ENCODE peak calls at places on chromosomes 16 and 17, in nine cellular contexts. One of them, this sample, is unnamed.

GRCh38 chr17:65198653-65199382 is 61.6 kb downstream of the RGS9 start:
- DNase-seq in progenitor cell of endocrine pancreas: no peak
- DNase-seq in GM13977: peak; percentile 74
- DNase-seq in IMR-90: peak; percentile 69
- DNase-seq in cardiac muscle cell: peak; percentile 75
- DNase-seq in OCI-LY7: peak; percentile 81
- DNase-seq in upper lobe of right lung: no peak
- DNase-seq in activated B cell treated with CpG ODN at 0.5 μM for 24 hours: no peak
- DNase-seq in GM10248: peak; percentile 80
- DNase-seq in this sample: peak; percentile 78

GRCh38 chr17:57866319-57866718 is 16.5 kb upstream of the MRPS23 start:
- DNase-seq in activated B cell treated with CpG ODN at 0.5 μM for 24 hours: no peak
- DNase-seq in upper lobe of right lung: no peak
- DNase-seq in cardiac muscle cell: no peak
- DNase-seq in GM13977: no peak
- DNase-seq in OCI-LY7: no peak
- DNase-seq in IMR-90: no peak
- DNase-seq in GM10248: no peak
- DNase-seq in progenitor cell of endocrine pancreas: no peak
- DNase-seq in this sample: no peak

GRCh38 chr17:19791918-19792317 is 43.8 kb upstream of the ALDH3A1 start:
- DNase-seq in progenitor cell of endocrine pancreas: no peak
- DNase-seq in upper lobe of right lung: no peak
- DNase-seq in cardiac muscle cell: no peak
- DNase-seq in activated B cell treated with CpG ODN at 0.5 μM for 24 hours: no peak
- DNase-seq in OCI-LY7: no peak
- DNase-seq in GM10248: no peak
- DNase-seq in IMR-90: no peak
- DNase-seq in GM13977: no peak
- DNase-seq in this sample: no peak

GRCh38 chr17:8079291-8080207 is 8.0 kb downstream of the ALOX12B start:
- DNase-seq in GM10248: peak; percentile 92
- DNase-seq in GM13977: peak; percentile 95
- DNase-seq in cardiac muscle cell: peak; percentile 54
- DNase-seq in progenitor cell of endocrine pancreas: peak; percentile 68
- DNase-seq in OCI-LY7: peak; percentile 90
- DNase-seq in upper lobe of right lung: peak; percentile 87
- DNase-seq in activated B cell treated with CpG ODN at 0.5 μM for 24 hours: peak; percentile 82
- DNase-seq in IMR-90: peak; percentile 33
- DNase-seq in this sample: peak; percentile 54

GRCh38 chr17:47253541-47254402 is at the start of gene ITGB3:
- DNase-seq in progenitor cell of endocrine pancreas: peak; percentile 65
- DNase-seq in IMR-90: peak; percentile 67
- DNase-seq in GM13977: peak; percentile 88
- DNase-seq in cardiac muscle cell: peak; percentile 86
- DNase-seq in GM10248: peak; percentile 85
- DNase-seq in activated B cell treated with CpG ODN at 0.5 μM for 24 hours: peak; percentile 78
- DNase-seq in OCI-LY7: peak; percentile 81
- DNase-seq in upper lobe of right lung: peak; percentile 86
- DNase-seq in this sample: peak; percentile 82

GRCh38 chr16:21233521-21234150 is at the start of gene ANKS4B:
- DNase-seq in GM13977: no peak
- DNase-seq in upper lobe of right lung: no peak
- DNase-seq in IMR-90: no peak
- DNase-seq in activated B cell treated with CpG ODN at 0.5 μM for 24 hours: no peak
- DNase-seq in cardiac muscle cell: no peak
- DNase-seq in progenitor cell of endocrine pancreas: no peak
- DNase-seq in GM10248: no peak
- DNase-seq in OCI-LY7: no peak
- DNase-seq in this sample: no peak

GRCh38 chr17:34424814-34425490 is 61.9 kb upstream of the CCL1 start:
- DNase-seq in cardiac muscle cell: no peak
- DNase-seq in GM10248: no peak
- DNase-seq in activated B cell treated with CpG ODN at 0.5 μM for 24 hours: no peak
- DNase-seq in OCI-LY7: peak; percentile 24
- DNase-seq in progenitor cell of endocrine pancreas: no peak
- DNase-seq in upper lobe of right lung: no peak
- DNase-seq in GM13977: no peak
- DNase-seq in IMR-90: no peak
- DNase-seq in this sample: no peak

GRCh38 chr17:50501054-50501453 is 7.2 kb upstream of the MYCBPAP start:
- DNase-seq in GM10248: no peak
- DNase-seq in activated B cell treated with CpG ODN at 0.5 μM for 24 hours: no peak
- DNase-seq in cardiac muscle cell: peak; percentile 31
- DNase-seq in upper lobe of right lung: no peak
- DNase-seq in progenitor cell of endocrine pancreas: no peak
- DNase-seq in GM13977: no peak
- DNase-seq in OCI-LY7: peak; percentile 37
- DNase-seq in IMR-90: no peak
- DNase-seq in this sample: peak; percentile 43

GRCh38 chr17:56638536-56639177 is 45.2 kb downstream of the NOG start:
- DNase-seq in progenitor cell of endocrine pancreas: no peak
- DNase-seq in IMR-90: no peak
- DNase-seq in GM10248: no peak
- DNase-seq in upper lobe of right lung: no peak
- DNase-seq in cardiac muscle cell: no peak
- DNase-seq in activated B cell treated with CpG ODN at 0.5 μM for 24 hours: no peak
- DNase-seq in GM13977: no peak
- DNase-seq in OCI-LY7: no peak
- DNase-seq in this sample: no peak

GRCh38 chr16:2987854-2988253 is 7.6 kb upstream of the PKMYT1 start:
- DNase-seq in GM10248: no peak
- DNase-seq in activated B cell treated with CpG ODN at 0.5 μM for 24 hours: no peak
- DNase-seq in OCI-LY7: no peak
- DNase-seq in upper lobe of right lung: no peak
- DNase-seq in cardiac muscle cell: no peak
- DNase-seq in GM13977: no peak
- DNase-seq in progenitor cell of endocrine pancreas: no peak
- DNase-seq in IMR-90: no peak
- DNase-seq in this sample: no peak

GRCh38 chr16:62576636-62577035 is 540.4 kb upstream of the CDH8 start:
- DNase-seq in progenitor cell of endocrine pancreas: no peak
- DNase-seq in cardiac muscle cell: no peak
- DNase-seq in OCI-LY7: no peak
- DNase-seq in GM10248: no peak
- DNase-seq in GM13977: no peak
- DNase-seq in activated B cell treated with CpG ODN at 0.5 μM for 24 hours: no peak
- DNase-seq in IMR-90: no peak
- DNase-seq in upper lobe of right lung: no peak
- DNase-seq in this sample: no peak

GRCh38 chr17:69327060-69327831 is at the start of gene ABCA5:
- DNase-seq in IMR-90: peak; percentile 79
- DNase-seq in upper lobe of right lung: peak; percentile 94
- DNase-seq in OCI-LY7: peak; percentile 98
- DNase-seq in progenitor cell of endocrine pancreas: peak; percentile 87
- DNase-seq in GM10248: peak; percentile 95
- DNase-seq in cardiac muscle cell: peak; percentile 95
- DNase-seq in activated B cell treated with CpG ODN at 0.5 μM for 24 hours: peak; percentile 88
- DNase-seq in GM13977: peak; percentile 96
- DNase-seq in this sample: peak; percentile 87

GRCh38 chr16:3074860-3075545 is 9.6 kb downstream of the IL32 start:
- DNase-seq in upper lobe of right lung: no peak
- DNase-seq in GM10248: peak; percentile 65
- DNase-seq in activated B cell treated with CpG ODN at 0.5 μM for 24 hours: peak; percentile 41
- DNase-seq in GM13977: peak; percentile 77
- DNase-seq in progenitor cell of endocrine pancreas: no peak
- DNase-seq in cardiac muscle cell: no peak
- DNase-seq in OCI-LY7: peak; percentile 83
- DNase-seq in IMR-90: no peak
- DNase-seq in this sample: no peak

GRCh38 chr17:37828313-37829124 is 83.7 kb upstream of the HNF1B start:
- DNase-seq in IMR-90: peak; percentile 28
- DNase-seq in progenitor cell of endocrine pancreas: no peak
- DNase-seq in activated B cell treated with CpG ODN at 0.5 μM for 24 hours: no peak
- DNase-seq in GM10248: no peak
- DNase-seq in GM13977: no peak
- DNase-seq in cardiac muscle cell: peak; percentile 4
- DNase-seq in OCI-LY7: no peak
- DNase-seq in upper lobe of right lung: no peak
- DNase-seq in this sample: peak; percentile 36

DNA sequence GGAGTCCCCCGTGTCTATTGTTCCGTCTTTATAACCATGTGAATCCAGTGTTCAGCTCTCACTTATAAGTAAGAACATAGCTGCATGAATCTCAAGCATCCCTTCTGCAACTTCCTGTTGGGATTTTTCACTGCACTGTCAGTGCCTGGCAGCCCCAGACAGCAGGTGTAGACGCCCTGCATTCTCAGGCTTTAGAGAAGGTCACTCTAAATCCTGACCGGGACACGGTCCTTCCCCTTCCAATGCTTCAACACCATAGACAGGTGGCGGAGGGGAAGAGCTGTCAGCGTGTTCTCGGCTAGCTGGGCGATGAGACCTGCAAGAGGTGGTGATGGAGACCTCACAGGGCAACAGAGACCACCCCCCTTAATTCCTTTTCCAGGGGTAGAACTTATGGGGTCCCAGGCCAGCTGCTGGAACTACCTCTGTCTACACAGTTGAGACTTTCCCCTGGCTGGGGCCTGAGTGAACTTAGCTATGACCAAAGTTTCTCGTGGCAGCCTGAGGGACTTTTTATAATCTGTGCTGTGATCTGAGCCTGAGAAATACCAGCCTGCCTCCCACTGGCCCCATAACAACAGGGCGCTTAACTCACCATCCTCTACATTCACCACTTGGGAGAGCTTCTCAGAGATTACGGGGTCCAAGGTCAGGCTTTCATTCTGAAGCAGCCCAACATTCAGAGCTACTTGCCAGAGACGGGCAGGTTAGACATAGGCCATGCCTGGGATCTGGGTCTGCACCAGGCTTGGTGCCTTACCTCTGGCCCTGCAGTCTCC is 143.2 kb upstream of the TNRC6C start:
- DNase-seq in OCI-LY7: no peak
- DNase-seq in GM10248: no peak
- DNase-seq in progenitor cell of endocrine pancreas: no peak
- DNase-seq in upper lobe of right lung: no peak
- DNase-seq in IMR-90: no peak
- DNase-seq in cardiac muscle cell: no peak
- DNase-seq in GM13977: no peak
- DNase-seq in activated B cell treated with CpG ODN at 0.5 μM for 24 hours: no peak
- DNase-seq in this sample: no peak
- TF ChIP-seq CTCF in OCI-LY7: peak; percentile 18
- TF ChIP-seq CTCF in GM10248: no peak
- TF ChIP-seq CTCF in progenitor cell of endocrine pancreas: no peak
- TF ChIP-seq CTCF in upper lobe of right lung: no peak
- TF ChIP-seq CTCF in IMR-90: no peak
- TF ChIP-seq CTCF in cardiac muscle cell: no peak
- TF ChIP-seq CTCF in GM13977: no peak
- TF ChIP-seq CTCF in activated B cell treated with CpG ODN at 0.5 μM for 24 hours: no peak
- TF ChIP-seq CTCF in this sample: no peak

DNA sequence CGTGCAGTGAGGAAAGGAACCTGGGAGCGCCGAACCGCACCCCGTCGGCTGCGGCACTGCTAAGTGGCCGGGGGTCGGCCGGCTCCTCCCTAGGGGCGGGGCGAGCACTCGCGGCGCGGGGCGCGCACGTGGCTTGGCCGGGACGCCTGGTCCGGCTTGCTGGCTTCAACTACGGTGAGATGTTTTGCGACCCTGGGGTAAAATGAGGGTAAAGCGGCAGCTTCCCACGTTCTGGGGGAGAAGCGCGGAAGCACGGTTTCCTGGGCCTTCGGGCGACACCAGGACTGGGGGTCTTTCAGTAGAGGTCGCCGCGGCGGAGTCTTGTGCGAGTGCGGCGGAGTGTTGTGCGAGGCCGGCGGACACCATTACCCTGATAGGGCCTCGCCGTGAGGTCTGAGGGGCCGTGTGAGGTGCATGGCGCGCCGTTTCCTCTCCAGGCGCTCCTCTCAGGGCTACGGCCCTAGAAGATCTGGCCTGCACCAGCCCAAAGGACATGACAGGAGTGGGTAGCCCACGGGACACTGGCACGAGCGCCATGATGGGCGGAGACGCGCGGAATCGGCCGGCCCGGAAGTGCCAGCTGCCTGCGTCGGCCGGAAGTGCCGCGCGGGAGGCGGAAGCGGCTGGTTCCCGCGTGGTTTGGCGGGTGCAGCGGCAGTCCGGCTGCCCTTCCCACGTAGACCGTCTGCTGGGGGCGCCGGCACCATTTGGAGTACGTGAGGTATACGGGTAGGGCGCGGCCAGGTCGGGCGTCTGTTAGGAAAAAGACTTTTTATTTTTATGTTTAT is at the start of gene PIGW:
- DNase-seq in activated B cell treated with CpG ODN at 0.5 μM for 24 hours: peak; percentile 88
- DNase-seq in upper lobe of right lung: peak; percentile 96
- DNase-seq in GM10248: peak; percentile 92
- DNase-seq in OCI-LY7: peak; percentile 94
- DNase-seq in GM13977: peak; percentile 92
- DNase-seq in progenitor cell of endocrine pancreas: peak; percentile 77
- DNase-seq in cardiac muscle cell: peak; percentile 93
- DNase-seq in IMR-90: peak; percentile 85
- DNase-seq in this sample: peak; percentile 92
- TF ChIP-seq CTCF in activated B cell treated with CpG ODN at 0.5 μM for 24 hours: no peak
- TF ChIP-seq CTCF in upper lobe of right lung: no peak
- TF ChIP-seq CTCF in GM10248: peak; percentile 31
- TF ChIP-seq CTCF in OCI-LY7: peak; percentile 39
- TF ChIP-seq CTCF in GM13977: peak; percentile 17
- TF ChIP-seq CTCF in progenitor cell of endocrine pancreas: no peak
- TF ChIP-seq CTCF in cardiac muscle cell: peak; percentile 6
- TF ChIP-seq CTCF in IMR-90: no peak
- TF ChIP-seq CTCF in this sample: no peak

DNA sequence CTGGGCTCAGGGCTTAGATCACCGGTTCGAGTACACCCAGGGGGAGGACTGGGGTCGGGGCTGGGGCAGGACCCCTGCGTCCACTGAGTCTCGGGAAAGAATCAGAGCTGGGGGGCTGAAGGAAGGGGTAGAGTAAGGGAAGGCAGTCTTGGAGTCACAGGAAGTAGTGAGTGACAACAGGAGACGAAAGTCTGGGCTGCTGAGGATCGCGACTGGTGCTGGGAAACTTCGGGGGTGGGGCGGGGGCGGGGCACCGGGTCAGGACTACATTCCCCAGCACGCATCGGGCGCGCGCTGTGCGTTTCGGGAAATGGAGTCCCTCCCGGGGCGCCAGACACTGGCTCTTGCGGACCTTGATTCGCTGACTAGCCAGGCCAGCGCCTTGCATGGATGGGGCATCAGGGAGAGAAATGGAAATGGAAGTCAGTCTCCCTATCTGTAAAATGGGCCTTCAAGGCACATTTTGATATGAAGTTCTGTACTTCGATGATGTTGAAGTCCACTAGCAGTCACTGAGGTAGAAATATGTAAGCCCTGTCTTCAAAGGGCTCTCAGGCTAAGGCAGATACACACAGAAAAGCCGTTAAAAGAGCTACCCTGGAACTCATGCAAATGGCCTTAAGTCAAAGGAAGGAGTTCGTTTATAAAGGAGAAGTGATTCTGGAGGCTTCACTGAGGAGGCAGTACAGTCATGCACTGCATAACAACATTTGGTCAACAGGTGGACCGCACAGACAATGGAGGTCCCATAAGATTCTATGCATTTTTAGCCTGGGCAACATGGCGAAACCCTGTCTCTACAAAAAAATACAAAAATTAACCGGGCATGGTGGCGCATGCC is 696 bp downstream of the CTF1 start:
- DNase-seq in progenitor cell of endocrine pancreas: peak; percentile 72
- DNase-seq in GM13977: peak; percentile 87
- DNase-seq in upper lobe of right lung: peak; percentile 95
- DNase-seq in OCI-LY7: peak; percentile 83
- DNase-seq in activated B cell treated with CpG ODN at 0.5 μM for 24 hours: peak; percentile 66
- DNase-seq in cardiac muscle cell: peak; percentile 94
- DNase-seq in IMR-90: peak; percentile 87
- DNase-seq in GM10248: peak; percentile 85
- DNase-seq in this sample: peak; percentile 92
- TF ChIP-seq CTCF in progenitor cell of endocrine pancreas: no peak
- TF ChIP-seq CTCF in GM13977: no peak
- TF ChIP-seq CTCF in upper lobe of right lung: no peak
- TF ChIP-seq CTCF in OCI-LY7: no peak
- TF ChIP-seq CTCF in activated B cell treated with CpG ODN at 0.5 μM for 24 hours: no peak
- TF ChIP-seq CTCF in cardiac muscle cell: no peak
- TF ChIP-seq CTCF in IMR-90: no peak
- TF ChIP-seq CTCF in GM10248: no peak
- TF ChIP-seq CTCF in this sample: no peak

GRCh38 chr17:72661093-72661944 is 431.2 kb downstream of the SLC39A11 start:
- DNase-seq in GM13977: no peak
- DNase-seq in OCI-LY7: no peak
- DNase-seq in upper lobe of right lung: no peak
- DNase-seq in IMR-90: no peak
- DNase-seq in cardiac muscle cell: no peak
- DNase-seq in activated B cell treated with CpG ODN at 0.5 μM for 24 hours: no peak
- DNase-seq in progenitor cell of endocrine pancreas: no peak
- DNase-seq in GM10248: no peak
- DNase-seq in this sample: no peak
- TF ChIP-seq CTCF in GM13977: peak; percentile 9
- TF ChIP-seq CTCF in OCI-LY7: peak; percentile 51
- TF ChIP-seq CTCF in upper lobe of right lung: no peak
- TF ChIP-seq CTCF in IMR-90: no peak
- TF ChIP-seq CTCF in cardiac muscle cell: peak; percentile 13
- TF ChIP-seq CTCF in activated B cell treated with CpG ODN at 0.5 μM for 24 hours: no peak
- TF ChIP-seq CTCF in progenitor cell of endocrine pancreas: peak; percentile 58
- TF ChIP-seq CTCF in GM10248: no peak
- TF ChIP-seq CTCF in this sample: peak; percentile 21

This sample was measured in cardiac fibroblast.